ENCODE peak calls at places on chromosomes 1 and 21, in five cellular contexts. One of them, this sample, is unnamed.

GRCh38 chr1:147384805-147385204 is 142.3 kb downstream of the CHD1L start:
- DNase-seq in AG10803: no peak
- DNase-seq in RWPE1: no peak
- DNase-seq in HCT116: no peak
- DNase-seq in lower leg skin: no peak
- DNase-seq in this sample: no peak

GRCh38 chr21:24050233-24050632 is 1557.0 kb downstream of the MRPL39 start:
- DNase-seq in RWPE1: no peak
- DNase-seq in lower leg skin: no peak
- DNase-seq in AG10803: no peak
- DNase-seq in HCT116: no peak
- DNase-seq in this sample: no peak

GRCh38 chr1:203638076-203638475 is 11.4 kb downstream of the ATP2B4 start:
- DNase-seq in RWPE1: no peak
- DNase-seq in HCT116: no peak
- DNase-seq in lower leg skin: no peak
- DNase-seq in AG10803: no peak
- DNase-seq in this sample: no peak

GRCh38 chr1:21322681-21323016 is 32.4 kb upstream of the ECE1 start:
- DNase-seq in HCT116: no peak
- DNase-seq in lower leg skin: no peak
- DNase-seq in RWPE1: no peak
- DNase-seq in AG10803: no peak
- DNase-seq in this sample: no peak

GRCh38 chr1:101264699-101265098 is 27.9 kb downstream of the S1PR1 start:
- DNase-seq in AG10803: no peak
- DNase-seq in RWPE1: no peak
- DNase-seq in lower leg skin: no peak
- DNase-seq in HCT116: no peak
- DNase-seq in this sample: no peak

GRCh38 chr21:41207401-41208388 is 39.7 kb downstream of the BACE2 start:
- DNase-seq in RWPE1: no peak
- DNase-seq in lower leg skin: no peak
- DNase-seq in HCT116: no peak
- DNase-seq in AG10803: peak; percentile 75
- DNase-seq in this sample: no peak

GRCh38 chr1:66143661-66144060 is 351.0 kb downstream of the PDE4B start:
- DNase-seq in lower leg skin: no peak
- DNase-seq in HCT116: no peak
- DNase-seq in AG10803: no peak
- DNase-seq in RWPE1: no peak
- DNase-seq in this sample: no peak

GRCh38 chr1:46532498-46533178 is 18.8 kb downstream of the KNCN start:
- DNase-seq in lower leg skin: no peak
- DNase-seq in AG10803: peak; percentile 54
- DNase-seq in RWPE1: no peak
- DNase-seq in HCT116: no peak
- DNase-seq in this sample: peak; percentile 85

GRCh38 chr1:233865902-233866301 is 38.6 kb upstream of the SLC35F3 start:
- DNase-seq in lower leg skin: no peak
- DNase-seq in RWPE1: no peak
- DNase-seq in HCT116: no peak
- DNase-seq in AG10803: no peak
- DNase-seq in this sample: no peak

GRCh38 chr1:223328566-223328965 is 35.4 kb downstream of the SUSD4 start:
- DNase-seq in AG10803: no peak
- DNase-seq in lower leg skin: no peak
- DNase-seq in HCT116: no peak
- DNase-seq in RWPE1: no peak
- DNase-seq in this sample: no peak

GRCh38 chr1:201585901-201586300 is 47.0 kb downstream of the NAV1 start:
- DNase-seq in AG10803: peak; percentile 76
- DNase-seq in HCT116: no peak
- DNase-seq in lower leg skin: no peak
- DNase-seq in RWPE1: no peak
- DNase-seq in this sample: no peak

GRCh38 chr1:182962554-182963115 is 9.7 kb upstream of the SHCBP1L start:
- DNase-seq in lower leg skin: peak; percentile 95
- DNase-seq in HCT116: peak; percentile 79
- DNase-seq in RWPE1: peak; percentile 92
- DNase-seq in AG10803: peak; percentile 93
- DNase-seq in this sample: peak; percentile 37

GRCh38 chr1:168892945-168893344 is 163.9 kb upstream of the DPT start:
- DNase-seq in AG10803: no peak
- DNase-seq in lower leg skin: no peak
- DNase-seq in RWPE1: no peak
- DNase-seq in HCT116: no peak
- DNase-seq in this sample: no peak

GRCh38 chr1:41414291-41414690 is 53.1 kb downstream of the FOXO6 start:
- DNase-seq in HCT116: no peak
- DNase-seq in lower leg skin: no peak
- DNase-seq in RWPE1: no peak
- DNase-seq in AG10803: no peak
- DNase-seq in this sample: no peak

GRCh38 chr1:158248771-158249170 is 5.5 kb upstream of the CD1A start:
- DNase-seq in lower leg skin: no peak
- DNase-seq in RWPE1: no peak
- DNase-seq in HCT116: no peak
- DNase-seq in AG10803: no peak
- DNase-seq in this sample: no peak

GRCh38 chr1:25100151-25100841 is 132.0 kb downstream of the SYF2 start:
- DNase-seq in RWPE1: no peak
- DNase-seq in AG10803: no peak
- DNase-seq in lower leg skin: no peak
- DNase-seq in HCT116: no peak
- DNase-seq in this sample: no peak

GRCh38 chr1:214958491-214958890 is 124.0 kb upstream of the KCNK2 start:
- DNase-seq in RWPE1: no peak
- DNase-seq in HCT116: no peak
- DNase-seq in lower leg skin: no peak
- DNase-seq in AG10803: peak; percentile 56
- DNase-seq in this sample: no peak

GRCh38 chr1:110240476-110241210 is 30.5 kb downstream of the KCNC4 start:
- DNase-seq in AG10803: no peak
- DNase-seq in RWPE1: no peak
- DNase-seq in HCT116: no peak
- DNase-seq in lower leg skin: no peak
- DNase-seq in this sample: no peak

GRCh38 chr1:1325288-1326074 is 879 bp downstream of the CPTP start:
- DNase-seq in lower leg skin: no peak
- DNase-seq in RWPE1: no peak
- DNase-seq in AG10803: no peak
- DNase-seq in HCT116: no peak
- DNase-seq in this sample: no peak

GRCh38 chr1:201859424-201859823 is 29.3 kb upstream of the SHISA4 start:
- DNase-seq in RWPE1: no peak
- DNase-seq in lower leg skin: no peak
- DNase-seq in HCT116: no peak
- DNase-seq in AG10803: no peak
- DNase-seq in this sample: no peak

GRCh38 chr1:111270781-111271463 is 19.7 kb upstream of the CHIA start:
- DNase-seq in RWPE1: no peak
- DNase-seq in HCT116: no peak
- DNase-seq in AG10803: no peak
- DNase-seq in lower leg skin: no peak
- DNase-seq in this sample: no peak

GRCh38 chr1:22739648-22740385 is 29.2 kb downstream of the EPHB2 start:
- DNase-seq in RWPE1: peak; percentile 53
- DNase-seq in AG10803: peak; percentile 93
- DNase-seq in HCT116: no peak
- DNase-seq in lower leg skin: no peak
- DNase-seq in this sample: no peak

GRCh38 chr1:52751589-52752306 is 25.5 kb downstream of the ZYG11B start:
- DNase-seq in HCT116: no peak
- DNase-seq in lower leg skin: no peak
- DNase-seq in RWPE1: no peak
- DNase-seq in AG10803: no peak
- DNase-seq in this sample: no peak

GRCh38 chr1:223137402-223138100 is 5.5 kb downstream of the TLR5 start:
- DNase-seq in lower leg skin: peak; percentile 50
- DNase-seq in RWPE1: peak; percentile 46
- DNase-seq in HCT116: no peak
- DNase-seq in AG10803: peak; percentile 87
- DNase-seq in this sample: no peak

GRCh38 chr1:209155556-209155955 is 428.0 kb upstream of the CAMK1G start:
- DNase-seq in lower leg skin: no peak
- DNase-seq in RWPE1: no peak
- DNase-seq in HCT116: no peak
- DNase-seq in AG10803: no peak
- DNase-seq in this sample: no peak

GRCh38 chr1:175137369-175137768 is 55.2 kb downstream of the KIAA0040 start:
- DNase-seq in RWPE1: no peak
- DNase-seq in AG10803: no peak
- DNase-seq in HCT116: no peak
- DNase-seq in lower leg skin: no peak
- DNase-seq in this sample: no peak

GRCh38 chr21:36973986-36974850 is 7.7 kb upstream of the HLCS start:
- DNase-seq in AG10803: no peak
- DNase-seq in HCT116: no peak
- DNase-seq in lower leg skin: no peak
- DNase-seq in RWPE1: no peak
- DNase-seq in this sample: no peak

GRCh38 chr1:205226868-205227583 is 720 bp upstream of the TMCC2 start:
- DNase-seq in AG10803: peak; percentile 44
- DNase-seq in HCT116: peak; percentile 10
- DNase-seq in lower leg skin: peak; percentile 54
- DNase-seq in RWPE1: peak; percentile 76
- DNase-seq in this sample: no peak

GRCh38 chr1:21885236-21886037 is 51.7 kb downstream of the HSPG2 start:
- DNase-seq in AG10803: no peak
- DNase-seq in HCT116: no peak
- DNase-seq in lower leg skin: no peak
- DNase-seq in RWPE1: no peak
- DNase-seq in this sample: no peak

GRCh38 chr1:32178380-32179192 is 889 bp upstream of the TXLNA start:
- DNase-seq in RWPE1: no peak
- DNase-seq in HCT116: no peak
- DNase-seq in AG10803: no peak
- DNase-seq in lower leg skin: no peak
- DNase-seq in this sample: no peak

DNA sequence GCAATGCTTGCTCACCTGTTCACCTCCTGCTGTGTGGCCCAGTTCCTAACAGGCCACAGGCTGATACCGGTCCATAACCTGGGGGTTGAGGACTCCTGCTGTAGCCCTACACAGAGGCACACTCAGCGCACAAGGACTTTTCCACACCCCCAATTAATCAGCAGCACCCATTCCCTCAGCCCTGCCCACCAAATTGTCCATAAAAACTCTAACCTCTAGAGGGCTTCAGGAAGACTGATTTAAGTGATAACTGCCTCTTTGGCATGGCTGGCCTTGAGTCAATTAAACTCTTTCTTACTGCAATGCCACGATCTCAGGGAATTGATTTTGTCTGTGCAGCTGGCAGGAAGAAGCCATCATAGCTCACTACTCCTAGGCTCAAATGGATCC is 71.3 kb upstream of the MUTYH start:
- DNase-seq in RWPE1: no peak
- DNase-seq in AG10803: no peak
- DNase-seq in HCT116: peak; percentile 8
- DNase-seq in lower leg skin: no peak
- DNase-seq in this sample: no peak
- TF ChIP-seq CTCF in RWPE1: no peak
- TF ChIP-seq CTCF in AG10803: no peak
- TF ChIP-seq CTCF in HCT116: peak; percentile 38
- TF ChIP-seq CTCF in lower leg skin: no peak
- TF ChIP-seq CTCF in this sample: no peak

GRCh38 chr1:43878440-43878839 is 55.2 kb upstream of the ARTN start:
- DNase-seq in RWPE1: no peak
- DNase-seq in AG10803: peak; percentile 44
- DNase-seq in HCT116: no peak
- DNase-seq in lower leg skin: peak; percentile 46
- DNase-seq in this sample: no peak

GRCh38 chr1:43872280-43872679 is 61.3 kb upstream of the ARTN start:
- DNase-seq in HCT116: no peak
- DNase-seq in lower leg skin: peak; percentile 70
- DNase-seq in AG10803: no peak
- DNase-seq in RWPE1: no peak
- DNase-seq in this sample: no peak

GRCh38 chr1:43873851-43874250 is 59.8 kb upstream of the ARTN start:
- DNase-seq in AG10803: no peak
- DNase-seq in HCT116: no peak
- DNase-seq in RWPE1: no peak
- DNase-seq in lower leg skin: no peak
- DNase-seq in this sample: no peak

GRCh38 chr1:43874716-43875115 is 58.9 kb upstream of the ARTN start:
- DNase-seq in lower leg skin: peak; percentile 2
- DNase-seq in RWPE1: no peak
- DNase-seq in HCT116: no peak
- DNase-seq in AG10803: no peak
- DNase-seq in this sample: no peak

GRCh38 chr1:43875327-43875726 is 58.3 kb upstream of the ARTN start:
- DNase-seq in HCT116: no peak
- DNase-seq in lower leg skin: peak; percentile 21
- DNase-seq in AG10803: no peak
- DNase-seq in RWPE1: no peak
- DNase-seq in this sample: no peak
- TF ChIP-seq CTCF in HCT116: no peak
- TF ChIP-seq CTCF in lower leg skin: no peak
- TF ChIP-seq CTCF in AG10803: no peak
- TF ChIP-seq CTCF in RWPE1: no peak
- TF ChIP-seq CTCF in this sample: no peak

GRCh38 chr1:36542962-36543515 is 60.3 kb upstream of the CSF3R start:
- DNase-seq in lower leg skin: peak; percentile 43
- DNase-seq in RWPE1: no peak
- DNase-seq in AG10803: no peak
- DNase-seq in HCT116: no peak
- DNase-seq in this sample: peak; percentile 36
- TF ChIP-seq CTCF in lower leg skin: no peak
- TF ChIP-seq CTCF in RWPE1: no peak
- TF ChIP-seq CTCF in AG10803: no peak
- TF ChIP-seq CTCF in HCT116: peak; percentile 68
- TF ChIP-seq CTCF in this sample: no peak

DNA sequence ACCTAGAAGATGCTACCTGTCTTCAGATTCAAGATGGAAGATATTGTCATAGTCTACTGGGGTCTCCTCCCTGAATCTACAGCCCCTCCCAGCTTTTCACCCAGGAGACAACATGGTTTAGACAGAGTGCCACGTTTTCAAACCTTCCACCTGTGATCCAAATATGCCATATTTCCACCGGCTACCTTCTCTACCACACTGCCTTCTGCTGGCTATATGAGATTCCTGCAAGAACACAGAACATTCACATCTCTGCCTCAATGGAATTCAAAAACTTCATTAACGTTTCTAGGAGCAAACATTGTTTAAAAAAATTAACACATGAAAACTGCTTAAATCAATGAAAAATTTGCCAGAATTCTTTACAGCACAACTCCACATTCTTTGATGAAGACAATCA is 12.9 kb upstream of the LELP1 start:
- DNase-seq in RWPE1: peak; percentile 22
- DNase-seq in HCT116: peak; percentile 27
- DNase-seq in AG10803: no peak
- DNase-seq in lower leg skin: no peak
- DNase-seq in this sample: no peak
- TF ChIP-seq CTCF in RWPE1: no peak
- TF ChIP-seq CTCF in HCT116: peak; percentile 69
- TF ChIP-seq CTCF in AG10803: no peak
- TF ChIP-seq CTCF in lower leg skin: no peak
- TF ChIP-seq CTCF in this sample: no peak